ENCODE peak calls at places on chromosomes 4 and X, in four cellular contexts. N, A, M and Q are unnamed samples.

GRCh38 chr4:185465707-185466106 is 5.8 kb downstream of the CCDC110 start:
- DNase-seq in N (no peak), A (no peak), M (no peak), Q (no peak)

GRCh38 chr4:121784975-121785374 is 16.1 kb upstream of the EXOSC9 start:
- DNase-seq in N (peak), A (peak), M (peak), Q (no peak)

GRCh38 chrX:97398030-97398551 is 514.4 kb downstream of the RPA4 start:
- DNase-seq in N (no peak), A (peak), M (peak), Q (peak)

GRCh38 chr4:10296730-10297129 is 160.5 kb downstream of the ZNF518B start:
- DNase-seq in N (no peak), A (no peak), M (no peak), Q (no peak)

GRCh38 chrX:1578511-1579173 is 12.8 kb upstream of the AKAP17A start:
- DNase-seq in N (no peak), A (no peak), M (no peak), Q (no peak)

GRCh38 chrX:38514014-38514854 is 47.1 kb upstream of the TSPAN7 start:
- DNase-seq in N (no peak), A (no peak), M (no peak), Q (no peak)

GRCh38 chrX:140503714-140504351 is 1.0 kb downstream of the SOX3 start:
- DNase-seq in N (no peak), A (no peak), M (no peak), Q (no peak)

GRCh38 chrX:53438174-53438831 is 4.1 kb upstream of the HSD17B10 start:
- DNase-seq in N (no peak), A (no peak), M (no peak), Q (peak)

GRCh38 chr4:150136481-150136880 is 58.2 kb downstream of the DCLK2 start:
- DNase-seq in N (no peak), A (no peak), M (peak), Q (no peak)

GRCh38 chr4:145308598-145308997 is 128.2 kb upstream of the OTUD4 start:
- DNase-seq in N (no peak), A (no peak), M (peak), Q (no peak)

GRCh38 chrX:72258174-72258573 is 18.9 kb downstream of the RPS4X start:
- DNase-seq in N (peak), A (no peak), M (peak), Q (no peak)

GRCh38 chr4:67659065-67659464 is 41.9 kb downstream of the UBA6 start:
- DNase-seq in N (no peak), A (no peak), M (no peak), Q (no peak)

GRCh38 chrX:45261005-45261404 is 60.3 kb upstream of the DIPK2B start:
- DNase-seq in N (no peak), A (no peak), M (no peak), Q (no peak)

GRCh38 chr4:52861879-52862604 is at the start of gene RASL11B:
- DNase-seq in N (no peak), A (peak), M (peak), Q (peak)

GRCh38 chr4:68865760-68866159 is 50.0 kb downstream of the UGT2B10 start:
- DNase-seq in N (no peak), A (no peak), M (no peak), Q (no peak)

GRCh38 chr4:146495277-146495676 is 26.5 kb downstream of the SLC10A7 start:
- DNase-seq in N (no peak), A (peak), M (peak), Q (no peak)

GRCh38 chr4:100869266-100869665 is 351.4 kb upstream of the EMCN start:
- DNase-seq in N (no peak), A (peak), M (no peak), Q (no peak)

GRCh38 chrX:155020591-155020990 is 1.9 kb downstream of the F8 start:
- DNase-seq in N (no peak), A (no peak), M (no peak), Q (no peak)

GRCh38 chr4:152494020-152494419 is 41.9 kb downstream of the FBXW7 start:
- DNase-seq in N (no peak), A (no peak), M (no peak), Q (no peak)

GRCh38 chr4:53895137-53895536 is 169.3 kb downstream of the CHIC2 start:
- DNase-seq in N (no peak), A (no peak), M (no peak), Q (no peak)

GRCh38 chr4:8129785-8130184 is 28.8 kb downstream of the ABLIM2 start:
- DNase-seq in N (no peak), A (no peak), M (no peak), Q (no peak)

GRCh38 chr4:133147365-133147821 is 1.7 kb upstream of the PCDH10 start:
- DNase-seq in N (no peak), A (no peak), M (no peak), Q (no peak)

DNA sequence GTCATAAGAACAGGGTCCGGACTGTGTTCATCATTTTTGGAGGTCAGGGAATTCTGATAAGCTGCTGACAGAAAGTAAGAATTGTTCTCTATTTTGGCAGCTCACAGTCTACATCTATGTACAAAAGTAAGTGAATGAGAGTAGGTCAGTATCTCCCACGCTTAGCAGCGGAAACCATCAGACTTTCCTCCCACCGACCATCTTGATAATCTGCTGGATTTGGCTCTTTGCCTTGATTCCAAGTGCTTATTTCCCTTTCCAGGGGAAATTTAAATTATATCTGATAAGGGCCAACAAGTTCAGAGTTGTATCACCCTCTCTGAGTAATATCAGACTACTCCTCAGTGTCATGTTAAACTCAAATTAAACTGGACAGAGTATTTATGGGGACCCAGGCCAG is 118.0 kb downstream of the CAMK2D start:
- DNase-seq in N (no peak), A (no peak), M (no peak), Q (no peak)
- TF ChIP-seq CTCF in N (no peak), A (no peak), M (no peak), Q (no peak)

DNA sequence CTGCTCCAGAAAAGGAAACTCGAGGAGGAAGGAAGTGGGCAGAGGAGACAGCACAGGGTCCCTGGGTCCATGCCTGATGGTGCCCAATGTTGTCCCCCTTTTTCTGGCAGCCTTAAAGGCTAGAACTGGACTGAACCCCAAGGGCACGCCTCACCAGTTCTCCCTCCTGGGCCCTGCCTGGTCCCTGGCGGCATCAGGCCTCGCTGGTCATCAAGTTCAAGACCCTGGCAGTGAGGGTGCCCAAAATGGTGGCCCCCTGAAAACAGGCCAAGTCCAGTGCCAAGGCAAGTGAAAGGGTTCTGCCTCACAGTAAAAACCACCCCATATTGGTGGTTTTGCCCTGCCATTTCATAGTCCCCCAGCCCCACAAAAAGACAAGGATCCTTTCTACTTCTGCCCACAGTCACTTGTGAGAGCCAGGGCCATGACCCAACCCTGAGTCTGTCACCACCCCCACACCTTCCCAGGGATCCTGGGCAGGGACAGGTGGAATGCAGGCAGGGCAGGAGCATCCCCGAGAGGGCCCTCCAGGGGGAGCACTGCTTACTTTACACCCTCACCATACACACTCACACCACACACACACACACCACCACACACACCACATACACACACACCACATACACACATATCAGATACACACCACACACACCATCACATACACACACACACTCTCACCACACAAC is 107.6 kb downstream of the DCTD start:
- DNase-seq in N (no peak), A (no peak), M (no peak), Q (peak)
- TF ChIP-seq CTCF in N (peak), A (peak), M (no peak), Q (peak)

GRCh38 chrX:107978080-107978479 is 4.1 kb downstream of the TEX13B start:
- DNase-seq in N (no peak), A (no peak), M (no peak), Q (no peak)

GRCh38 chrX:107982356-107982755 is at the start of gene TEX13B:
- DNase-seq in N (no peak), A (no peak), M (no peak), Q (no peak)

GRCh38 chrX:107979534-107979933 is 2.6 kb downstream of the TEX13B start:
- DNase-seq in N (no peak), A (no peak), M (no peak), Q (no peak)

GRCh38 chrX:107978707-107979307 is 3.4 kb downstream of the TEX13B start:
- DNase-seq in N (no peak), A (peak), M (peak), Q (no peak)
- TF ChIP-seq CTCF in N (peak), A (peak), M (peak), Q (peak)

DNA sequence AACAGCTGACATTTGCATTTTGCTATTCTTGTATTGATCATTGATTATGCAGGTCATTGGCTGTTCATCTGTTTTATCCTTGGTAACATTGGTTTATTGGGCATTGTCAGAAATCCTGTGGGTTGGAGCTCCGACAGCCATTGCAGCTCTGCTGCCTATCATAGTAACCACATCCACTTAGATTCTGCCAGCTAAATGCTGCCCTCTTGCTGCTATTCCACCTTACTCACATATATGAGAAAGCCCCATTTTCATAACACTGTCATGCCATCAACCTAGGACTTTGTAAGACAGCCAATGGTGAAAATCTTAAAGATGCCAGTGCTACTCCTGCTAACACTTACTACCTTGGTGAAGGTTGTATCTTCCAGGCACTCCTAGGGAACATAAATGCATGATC is 187.3 kb upstream of the CXCL13 start:
- DNase-seq in N (no peak), A (peak), M (peak), Q (peak)
- TF ChIP-seq CTCF in N (peak), A (peak), M (peak), Q (no peak)

DNA sequence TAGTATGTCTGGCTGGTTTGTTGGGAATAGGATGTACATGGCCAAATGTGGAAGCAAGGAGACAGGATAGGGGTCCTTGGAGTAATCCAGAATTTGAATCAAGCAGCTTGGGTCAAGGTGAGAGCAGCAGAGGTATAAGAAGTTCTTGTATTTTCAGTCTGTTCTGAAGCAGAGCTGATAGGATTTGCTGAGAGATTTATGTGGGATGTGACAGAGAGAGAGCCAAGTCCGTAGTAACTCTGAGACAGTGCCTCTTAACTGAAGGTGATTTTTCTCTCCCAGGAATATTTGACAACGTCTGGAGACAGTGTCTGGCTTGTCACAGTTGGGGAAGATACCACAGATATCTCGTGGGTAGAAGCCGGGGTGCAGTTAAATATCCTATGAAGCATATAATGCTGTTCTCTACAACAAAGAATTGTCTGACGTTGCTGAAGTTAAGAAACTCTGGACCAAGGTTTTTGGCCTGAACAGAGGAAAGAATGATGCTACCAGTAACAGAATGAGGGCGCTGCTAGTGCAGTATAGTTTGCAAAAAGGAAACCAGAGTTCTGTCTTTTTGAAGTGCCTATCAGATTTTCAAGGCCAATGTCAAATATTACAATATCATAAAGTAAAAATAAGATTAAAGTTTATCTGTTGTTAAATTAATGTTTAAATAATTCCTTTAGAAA is 184.0 kb downstream of the ARHGAP24 start:
- DNase-seq in N (no peak), A (no peak), M (peak), Q (no peak)
- TF ChIP-seq CTCF in N (no peak), A (no peak), M (peak), Q (peak)

GRCh38 chr4:4507923-4508322 is 33.9 kb downstream of the STX18 start:
- DNase-seq in N (no peak), A (peak), M (no peak), Q (peak)
- TF ChIP-seq CTCF in N (peak), A (peak), M (peak), Q (peak)

GRCh38 chrX:115949900-115950822 is 220.4 kb upstream of the AGTR2 start:
- DNase-seq in N (no peak), A (no peak), M (no peak), Q (peak)
- TF ChIP-seq CTCF in N (no peak), A (no peak), M (no peak), Q (peak)